ENCODE peak calls at places on chromosome 10, in eight cellular contexts. N, J, H, C, I, A, O and L are unnamed samples.
A peak's percentile ranks its signal among the peaks of the same experiment; 100 is the strongest.

GRCh38 chr10:80414126-80414898 is 6.0 kb downstream of the PRXL2A start:
- DNase-seq in J (peak; percentile 34), O (no peak), N (peak; percentile 48), A (no peak), I (no peak), H (no peak), C (no peak), L (no peak)

GRCh38 chr10:6769704-6770417 is 189.8 kb upstream of the PRKCQ start:
- DNase-seq in N (no peak), C (no peak), I (no peak), H (no peak), J (no peak), A (no peak), O (no peak), L (no peak)

GRCh38 chr10:71209324-71210030 is 2.9 kb upstream of the UNC5B start:
- DNase-seq in A (no peak), O (no peak), J (no peak), C (no peak), N (no peak), I (no peak), H (no peak), L (no peak)

GRCh38 chr10:64101611-64102263 is 580.5 kb downstream of the REEP3 start:
- DNase-seq in I (no peak), O (no peak), H (no peak), A (no peak), J (no peak), C (no peak), N (no peak), L (no peak)

GRCh38 chr10:86295351-86295750 is 71.2 kb downstream of the GRID1 start:
- DNase-seq in H (no peak), O (no peak), J (no peak), I (no peak), A (no peak), N (no peak), C (no peak), L (no peak)

GRCh38 chr10:811379-811778 is 120.1 kb downstream of the LARP4B start:
- DNase-seq in A (no peak), C (no peak), O (no peak), J (no peak), N (no peak), I (no peak), H (no peak), L (no peak)

GRCh38 chr10:79232864-79233263 is 114.4 kb upstream of the PPIF start:
- DNase-seq in N (no peak), H (no peak), A (no peak), J (no peak), O (no peak), I (no peak), C (no peak), L (no peak)

GRCh38 chr10:83184641-83185040 is 954.7 kb upstream of the GHITM start:
- DNase-seq in A (no peak), H (peak; percentile 45), I (no peak), J (no peak), O (no peak), C (no peak), N (no peak), L (no peak)